ENCODE peak calls at places on chromosomes 7 and 10, in six cellular contexts. One of them, this sample, is unnamed.

GRCh38 chr7:158706273-158706704 is 1.7 kb upstream of the NCAPG2 start:
- DNase-seq in neural crest cell: no peak
- DNase-seq in sciatic nerve: no peak
- DNase-seq in left ventricle myocardium inferior: no peak
- DNase-seq in ecto neural progenitor cell: no peak
- DNase-seq in AG08396: no peak
- DNase-seq in this sample: no peak

GRCh38 chr10:646118-646524 is 43.3 kb downstream of the DIP2C start:
- DNase-seq in AG08396: no peak
- DNase-seq in left ventricle myocardium inferior: no peak
- DNase-seq in ecto neural progenitor cell: no peak
- DNase-seq in neural crest cell: no peak
- DNase-seq in sciatic nerve: peak
- DNase-seq in this sample: no peak

GRCh38 chr10:125032474-125032873 is 90.6 kb downstream of the ZRANB1 start:
- DNase-seq in AG08396: no peak
- DNase-seq in left ventricle myocardium inferior: no peak
- DNase-seq in neural crest cell: no peak
- DNase-seq in sciatic nerve: no peak
- DNase-seq in ecto neural progenitor cell: no peak
- DNase-seq in this sample: no peak

GRCh38 chr7:137847418-137848050 is 760 bp upstream of the DGKI start:
- DNase-seq in neural crest cell: peak
- DNase-seq in sciatic nerve: no peak
- DNase-seq in AG08396: no peak
- DNase-seq in ecto neural progenitor cell: peak
- DNase-seq in left ventricle myocardium inferior: no peak
- DNase-seq in this sample: no peak

GRCh38 chr10:63657812-63658211 is 136.6 kb downstream of the REEP3 start:
- DNase-seq in neural crest cell: no peak
- DNase-seq in AG08396: no peak
- DNase-seq in ecto neural progenitor cell: no peak
- DNase-seq in left ventricle myocardium inferior: no peak
- DNase-seq in sciatic nerve: no peak
- DNase-seq in this sample: no peak

GRCh38 chr10:92573091-92573797 is 649 bp downstream of the IDE start:
- DNase-seq in sciatic nerve: no peak
- DNase-seq in left ventricle myocardium inferior: no peak
- DNase-seq in ecto neural progenitor cell: no peak
- DNase-seq in AG08396: peak
- DNase-seq in neural crest cell: peak
- DNase-seq in this sample: no peak

GRCh38 chr10:51344371-51344770 is 270.1 kb downstream of the PRKG1 start:
- DNase-seq in sciatic nerve: no peak
- DNase-seq in left ventricle myocardium inferior: no peak
- DNase-seq in ecto neural progenitor cell: no peak
- DNase-seq in AG08396: no peak
- DNase-seq in neural crest cell: no peak
- DNase-seq in this sample: no peak

GRCh38 chr7:137097111-137097510 is 228.7 kb downstream of the CHRM2 start:
- DNase-seq in left ventricle myocardium inferior: no peak
- DNase-seq in ecto neural progenitor cell: no peak
- DNase-seq in AG08396: no peak
- DNase-seq in sciatic nerve: no peak
- DNase-seq in neural crest cell: no peak
- DNase-seq in this sample: no peak

GRCh38 chr7:4017785-4018184 is 664.3 kb upstream of the FOXK1 start:
- DNase-seq in left ventricle myocardium inferior: no peak
- DNase-seq in sciatic nerve: no peak
- DNase-seq in AG08396: no peak
- DNase-seq in neural crest cell: no peak
- DNase-seq in ecto neural progenitor cell: peak
- DNase-seq in this sample: no peak

GRCh38 chr7:5553298-5553877 is 129.8 kb upstream of the TNRC18 start:
- DNase-seq in neural crest cell: no peak
- DNase-seq in sciatic nerve: no peak
- DNase-seq in left ventricle myocardium inferior: no peak
- DNase-seq in AG08396: no peak
- DNase-seq in ecto neural progenitor cell: no peak
- DNase-seq in this sample: no peak

GRCh38 chr10:71396714-71397339 is at the start of gene CDH23:
- DNase-seq in left ventricle myocardium inferior: peak
- DNase-seq in ecto neural progenitor cell: peak
- DNase-seq in AG08396: no peak
- DNase-seq in neural crest cell: peak
- DNase-seq in sciatic nerve: peak
- DNase-seq in this sample: no peak

GRCh38 chr10:89887830-89888229 is 186.4 kb downstream of the KIF20B start:
- DNase-seq in sciatic nerve: no peak
- DNase-seq in ecto neural progenitor cell: no peak
- DNase-seq in left ventricle myocardium inferior: no peak
- DNase-seq in neural crest cell: no peak
- DNase-seq in AG08396: no peak
- DNase-seq in this sample: no peak

GRCh38 chr7:44083796-44084195 is 1.5 kb upstream of the POLM start:
- DNase-seq in ecto neural progenitor cell: no peak
- DNase-seq in sciatic nerve: no peak
- DNase-seq in left ventricle myocardium inferior: no peak
- DNase-seq in neural crest cell: no peak
- DNase-seq in AG08396: no peak
- DNase-seq in this sample: no peak

GRCh38 chr7:141452911-141453310 is 98.3 kb upstream of the AGK start:
- DNase-seq in ecto neural progenitor cell: no peak
- DNase-seq in AG08396: no peak
- DNase-seq in neural crest cell: no peak
- DNase-seq in left ventricle myocardium inferior: no peak
- DNase-seq in sciatic nerve: no peak
- DNase-seq in this sample: no peak

GRCh38 chr7:116547347-116547746 is 22.5 kb downstream of the CAV1 start:
- DNase-seq in ecto neural progenitor cell: no peak
- DNase-seq in left ventricle myocardium inferior: no peak
- DNase-seq in sciatic nerve: no peak
- DNase-seq in AG08396: peak
- DNase-seq in neural crest cell: no peak
- DNase-seq in this sample: no peak

GRCh38 chr7:51315393-51316261 is 982 bp downstream of the COBL start:
- DNase-seq in ecto neural progenitor cell: peak
- DNase-seq in neural crest cell: peak
- DNase-seq in AG08396: peak
- DNase-seq in sciatic nerve: no peak
- DNase-seq in left ventricle myocardium inferior: peak
- DNase-seq in this sample: no peak

GRCh38 chr7:139682136-139683013 is 95.4 kb downstream of the HIPK2 start:
- DNase-seq in AG08396: peak
- DNase-seq in ecto neural progenitor cell: no peak
- DNase-seq in neural crest cell: no peak
- DNase-seq in left ventricle myocardium inferior: no peak
- DNase-seq in sciatic nerve: no peak
- DNase-seq in this sample: no peak

GRCh38 chr10:32713560-32713959 is 244.5 kb downstream of the ITGB1 start:
- DNase-seq in ecto neural progenitor cell: no peak
- DNase-seq in left ventricle myocardium inferior: no peak
- DNase-seq in sciatic nerve: no peak
- DNase-seq in neural crest cell: no peak
- DNase-seq in AG08396: peak
- DNase-seq in this sample: no peak

GRCh38 chr10:105354010-105354409 is 712.9 kb downstream of the SORCS3 start:
- DNase-seq in AG08396: no peak
- DNase-seq in left ventricle myocardium inferior: no peak
- DNase-seq in sciatic nerve: no peak
- DNase-seq in neural crest cell: no peak
- DNase-seq in ecto neural progenitor cell: no peak
- DNase-seq in this sample: no peak

GRCh38 chr10:132544744-132545658 is 7.4 kb downstream of the INPP5A start:
- DNase-seq in left ventricle myocardium inferior: peak
- DNase-seq in ecto neural progenitor cell: no peak
- DNase-seq in sciatic nerve: peak
- DNase-seq in AG08396: no peak
- DNase-seq in neural crest cell: no peak
- DNase-seq in this sample: no peak

GRCh38 chr10:3584926-3585784 is 199.9 kb downstream of the KLF6 start:
- DNase-seq in neural crest cell: no peak
- DNase-seq in ecto neural progenitor cell: no peak
- DNase-seq in AG08396: no peak
- DNase-seq in sciatic nerve: no peak
- DNase-seq in left ventricle myocardium inferior: no peak
- DNase-seq in this sample: no peak

GRCh38 chr10:47150581-47150980 is 149.4 kb upstream of the GDF10 start:
- DNase-seq in AG08396: no peak
- DNase-seq in ecto neural progenitor cell: no peak
- DNase-seq in sciatic nerve: no peak
- DNase-seq in neural crest cell: no peak
- DNase-seq in left ventricle myocardium inferior: no peak
- DNase-seq in this sample: no peak

GRCh38 chr10:43619368-43619767 is 13.1 kb downstream of the ZNF485 start:
- DNase-seq in AG08396: no peak
- DNase-seq in left ventricle myocardium inferior: no peak
- DNase-seq in sciatic nerve: no peak
- DNase-seq in neural crest cell: no peak
- DNase-seq in ecto neural progenitor cell: no peak
- DNase-seq in this sample: no peak

GRCh38 chr7:158075633-158076001 is 512.0 kb downstream of the PTPRN2 start:
- DNase-seq in neural crest cell: no peak
- DNase-seq in sciatic nerve: no peak
- DNase-seq in left ventricle myocardium inferior: no peak
- DNase-seq in ecto neural progenitor cell: no peak
- DNase-seq in AG08396: no peak
- DNase-seq in this sample: no peak

GRCh38 chr10:11931038-11931437 is 107.9 kb downstream of the PROSER2 start:
- DNase-seq in sciatic nerve: no peak
- DNase-seq in neural crest cell: no peak
- DNase-seq in AG08396: no peak
- DNase-seq in left ventricle myocardium inferior: no peak
- DNase-seq in ecto neural progenitor cell: no peak
- DNase-seq in this sample: no peak

GRCh38 chr10:5441106-5441505 is 28.7 kb downstream of the NET1 start:
- DNase-seq in left ventricle myocardium inferior: no peak
- DNase-seq in neural crest cell: no peak
- DNase-seq in AG08396: no peak
- DNase-seq in sciatic nerve: no peak
- DNase-seq in ecto neural progenitor cell: no peak
- DNase-seq in this sample: no peak

GRCh38 chr10:50286517-50286916 is 35.2 kb upstream of the ASAH2 start:
- DNase-seq in AG08396: peak
- DNase-seq in neural crest cell: no peak
- DNase-seq in sciatic nerve: no peak
- DNase-seq in ecto neural progenitor cell: no peak
- DNase-seq in left ventricle myocardium inferior: no peak
- DNase-seq in this sample: no peak

GRCh38 chr10:28410420-28411135 is 107.7 kb upstream of the MPP7 start:
- DNase-seq in AG08396: no peak
- DNase-seq in ecto neural progenitor cell: no peak
- DNase-seq in sciatic nerve: no peak
- DNase-seq in neural crest cell: no peak
- DNase-seq in left ventricle myocardium inferior: no peak
- DNase-seq in this sample: no peak

GRCh38 chr7:123665157-123665556 is 9.5 kb downstream of the LMOD2 start:
- DNase-seq in AG08396: no peak
- DNase-seq in sciatic nerve: no peak
- DNase-seq in neural crest cell: no peak
- DNase-seq in left ventricle myocardium inferior: no peak
- DNase-seq in ecto neural progenitor cell: no peak
- DNase-seq in this sample: no peak

GRCh38 chr10:11742009-11742778 is at the start of gene ECHDC3:
- DNase-seq in neural crest cell: peak
- DNase-seq in left ventricle myocardium inferior: peak
- DNase-seq in AG08396: peak
- DNase-seq in sciatic nerve: peak
- DNase-seq in ecto neural progenitor cell: peak
- DNase-seq in this sample: no peak

GRCh38 chr7:157537056-157537455 is 200.3 kb downstream of the DNAJB6 start:
- DNase-seq in left ventricle myocardium inferior: no peak
- DNase-seq in sciatic nerve: peak
- DNase-seq in neural crest cell: no peak
- DNase-seq in ecto neural progenitor cell: no peak
- DNase-seq in AG08396: no peak
- DNase-seq in this sample: no peak

GRCh38 chr7:100965723-100966541 is 3.4 kb upstream of the MUC12 start:
- DNase-seq in left ventricle myocardium inferior: peak
- DNase-seq in AG08396: peak
- DNase-seq in ecto neural progenitor cell: peak
- DNase-seq in neural crest cell: peak
- DNase-seq in sciatic nerve: peak
- DNase-seq in this sample: no peak

GRCh38 chr7:129969881-129970446 is 17.2 kb upstream of the UBE2H start:
- DNase-seq in neural crest cell: no peak
- DNase-seq in left ventricle myocardium inferior: no peak
- DNase-seq in ecto neural progenitor cell: peak
- DNase-seq in sciatic nerve: no peak
- DNase-seq in AG08396: no peak
- DNase-seq in this sample: no peak

GRCh38 chr10:34370121-34370520 is 445.0 kb downstream of the PARD3 start:
- DNase-seq in ecto neural progenitor cell: no peak
- DNase-seq in sciatic nerve: no peak
- DNase-seq in AG08396: no peak
- DNase-seq in neural crest cell: no peak
- DNase-seq in left ventricle myocardium inferior: no peak
- DNase-seq in this sample: no peak

This sample was measured in NCI-H187 treated with DMSO at 0.1 percent for 48 hours.